ENCODE peak calls at places on chromosomes 3 and 15, in nine cellular contexts. B, A, R, L, T, I, Y, W and S are unnamed samples.

GRCh38 chr3:124893526-124893925 is 6.4 kb upstream of the ITGB5 start:
- DNase-seq in L (no peak), W (no peak), A (no peak), T (no peak), B (no peak), R (no peak), Y (no peak), I (no peak), S (no peak)

GRCh38 chr3:172085557-172085895 is 46.1 kb downstream of the FNDC3B start:
- DNase-seq in W (no peak), B (no peak), I (no peak), L (no peak), T (no peak), R (no peak), A (no peak), Y (no peak), S (no peak)

GRCh38 chr3:124516333-124516732 is 213.9 kb upstream of the UMPS start:
- DNase-seq in Y (no peak), R (no peak), T (no peak), W (no peak), A (no peak), I (no peak), L (no peak), B (no peak), S (no peak)

GRCh38 chr3:188358787-188359493 is 205.0 kb downstream of the LPP start:
- DNase-seq in A (no peak), L (no peak), I (no peak), B (no peak), W (no peak), T (no peak), Y (no peak), R (no peak), S (no peak)

GRCh38 chr3:40382617-40382979 is 4.4 kb upstream of the ENTPD3 start:
- DNase-seq in T (no peak), Y (no peak), W (no peak), B (peak; percentile 58), R (no peak), L (no peak), I (no peak), A (no peak), S (peak; percentile 38)

GRCh38 chr15:31272558-31273257 is 53.9 kb upstream of the KLF13 start:
- DNase-seq in B (no peak), A (no peak), Y (no peak), R (no peak), I (no peak), W (no peak), L (peak; percentile 56), T (no peak), S (no peak)

GRCh38 chr15:77503240-77503639 is 82.6 kb downstream of the HMG20A start:
- DNase-seq in Y (no peak), I (no peak), W (no peak), R (no peak), A (no peak), L (no peak), B (no peak), T (no peak), S (no peak)

GRCh38 chr3:114496021-114496434 is 202.2 kb downstream of the TIGIT start:
- DNase-seq in A (no peak), L (peak; percentile 71), B (peak; percentile 53), I (no peak), Y (no peak), T (no peak), R (peak; percentile 37), W (no peak), S (peak; percentile 79)

GRCh38 chr3:186277268-186277909 is 84.6 kb downstream of the DGKG start:
- DNase-seq in I (no peak), B (peak; percentile 70), W (peak; percentile 36), Y (peak; percentile 17), A (no peak), L (no peak), T (peak; percentile 28), R (no peak), S (peak; percentile 67)

GRCh38 chr3:95434436-95434835 is 1371.6 kb downstream of the NSUN3 start:
- DNase-seq in L (no peak), B (no peak), T (no peak), I (no peak), A (no peak), W (no peak), R (no peak), Y (no peak), S (no peak)

GRCh38 chr3:3307491-3307890 is 128.0 kb upstream of the CRBN start:
- DNase-seq in W (no peak), R (no peak), T (no peak), A (no peak), I (no peak), Y (no peak), L (no peak), B (no peak), S (no peak)

GRCh38 chr3:11661827-11662226 is 18.1 kb upstream of the VGLL4 start:
- DNase-seq in W (no peak), L (peak; percentile 74), Y (no peak), A (no peak), B (peak; percentile 38), R (no peak), I (no peak), T (no peak), S (peak; percentile 77)

GRCh38 chr3:132119531-132119930 is 84.7 kb upstream of the CPNE4 start:
- DNase-seq in A (no peak), B (no peak), Y (no peak), I (no peak), R (no peak), W (no peak), L (no peak), T (no peak), S (no peak)

GRCh38 chr15:68962464-68962863 is 32.1 kb downstream of the SPESP1 start:
- DNase-seq in T (no peak), W (no peak), B (no peak), R (no peak), L (no peak), Y (no peak), A (no peak), I (no peak), S (no peak)

GRCh38 chr15:64400583-64400982 is 12.9 kb downstream of the TRIP4 start:
- DNase-seq in B (no peak), L (no peak), Y (no peak), W (no peak), T (no peak), R (no peak), I (no peak), A (no peak), S (no peak)

GRCh38 chr15:56293495-56294292 is 50.0 kb upstream of the RFX7 start:
- DNase-seq in A (no peak), R (no peak), B (no peak), Y (no peak), T (no peak), L (no peak), W (no peak), I (no peak), S (peak; percentile 17)